ENCODE peak calls at places on chromosomes 12 and 14, in eight cellular contexts. H is GM03348, V is cardiac muscle cell, Z is Calu3, X is lower leg skin, B is ACHN, J is GM04504, T is tibial artery. G is an unnamed sample.

GRCh38 chr14:53896773-53897172 is 59.9 kb downstream of the BMP4 start:
- DNase-seq in H (no peak), V (no peak), Z (no peak), X (no peak), B (no peak), J (no peak), T (no peak), G (no peak)

GRCh38 chr12:54475542-54475941 is 2.1 kb upstream of the GTSF1 start:
- DNase-seq in H (peak), V (no peak), Z (no peak), X (no peak), B (no peak), J (peak), T (no peak), G (no peak)

GRCh38 chr14:100654814-100655795 is 67.9 kb upstream of the BEGAIN start:
- DNase-seq in H (no peak), V (peak), Z (peak), X (no peak), B (peak), J (no peak), T (no peak), G (no peak)

GRCh38 chr12:82015623-82016347 is 256.6 kb upstream of the PPFIA2 start:
- DNase-seq in H (no peak), V (no peak), Z (peak), X (no peak), B (peak), J (no peak), T (no peak), G (no peak)

GRCh38 chr12:113862570-113863454 is 103.3 kb downstream of the RBM19 start:
- DNase-seq in H (no peak), V (no peak), Z (no peak), X (no peak), B (no peak), J (peak), T (no peak), G (no peak)

GRCh38 chr14:90815817-90816662 is at the start of gene TTC7B:
- DNase-seq in H (peak), V (peak), Z (peak), X (no peak), B (peak), J (no peak), T (no peak), G (no peak)

GRCh38 chr14:72824051-72824450 is 69.8 kb downstream of the DPF3 start:
- DNase-seq in H (peak), V (no peak), Z (no peak), X (no peak), B (no peak), J (no peak), T (no peak), G (no peak)

GRCh38 chr12:107590369-107591094 is 95.1 kb upstream of the PWP1 start:
- DNase-seq in H (no peak), V (no peak), Z (no peak), X (no peak), B (no peak), J (no peak), T (no peak), G (no peak)

GRCh38 chr14:91392623-91393303 is 24.9 kb downstream of the CCDC88C start:
- DNase-seq in H (no peak), V (no peak), Z (no peak), X (no peak), B (no peak), J (no peak), T (no peak), G (no peak)

GRCh38 chr14:58488550-58488949 is 61.0 kb downstream of the KIAA0586 start:
- DNase-seq in H (peak), V (no peak), Z (no peak), X (no peak), B (peak), J (peak), T (no peak), G (no peak)

GRCh38 chr12:47024463-47024862 is 55.0 kb upstream of the PCED1B start:
- DNase-seq in H (peak), V (no peak), Z (no peak), X (no peak), B (no peak), J (no peak), T (no peak), G (no peak)

GRCh38 chr14:71266994-71267636 is 359.9 kb downstream of the PCNX1 start:
- DNase-seq in H (no peak), V (no peak), Z (no peak), X (no peak), B (no peak), J (no peak), T (no peak), G (no peak)

GRCh38 chr12:30646821-30647220 is 48.8 kb downstream of the IPO8 start:
- DNase-seq in H (peak), V (no peak), Z (no peak), X (no peak), B (no peak), J (no peak), T (no peak), G (no peak)

GRCh38 chr12:12717586-12718381 is 616 bp downstream of the CDKN1B start:
- DNase-seq in H (no peak), V (no peak), Z (no peak), X (peak), B (peak), J (no peak), T (peak), G (no peak)

GRCh38 chr12:86117711-86118110 is 138.5 kb downstream of the MGAT4C start:
- DNase-seq in H (no peak), V (no peak), Z (no peak), X (no peak), B (no peak), J (no peak), T (no peak), G (no peak)

GRCh38 chr12:31589582-31589895 is 1.4 kb downstream of the DENND5B start:
- DNase-seq in H (peak), V (peak), Z (no peak), X (no peak), B (no peak), J (no peak), T (no peak), G (no peak)

GRCh38 chr12:54759751-54760150 is 94.6 kb upstream of the MUCL1 start:
- DNase-seq in H (peak), V (peak), Z (peak), X (no peak), B (peak), J (peak), T (no peak), G (no peak)

GRCh38 chr12:125330645-125331341 is 265.6 kb downstream of the AACS start:
- DNase-seq in H (peak), V (peak), Z (peak), X (peak), B (peak), J (no peak), T (no peak), G (peak)

GRCh38 chr12:69908208-69908607 is 83.2 kb downstream of the MYRFL start:
- DNase-seq in H (no peak), V (no peak), Z (no peak), X (no peak), B (no peak), J (no peak), T (no peak), G (no peak)

GRCh38 chr14:99264691-99265090 is 7.3 kb downstream of the BCL11B start:
- DNase-seq in H (no peak), V (no peak), Z (no peak), X (peak), B (no peak), J (no peak), T (peak), G (no peak)

GRCh38 chr14:68585690-68586089 is 207.2 kb downstream of the ZFP36L1 start:
- DNase-seq in H (peak), V (no peak), Z (no peak), X (no peak), B (no peak), J (peak), T (no peak), G (no peak)

GRCh38 chr12:80509781-80510556 is 65.9 kb downstream of the PTPRQ start:
- DNase-seq in H (peak), V (no peak), Z (no peak), X (no peak), B (no peak), J (peak), T (no peak), G (no peak)

GRCh38 chr12:131112016-131112415 is 158.3 kb downstream of the ADGRD1 start:
- DNase-seq in H (peak), V (no peak), Z (no peak), X (no peak), B (no peak), J (no peak), T (no peak), G (no peak)

GRCh38 chr12:17992002-17992656 is 97.9 kb downstream of the RERGL start:
- DNase-seq in H (peak), V (peak), Z (peak), X (no peak), B (peak), J (peak), T (no peak), G (no peak)

GRCh38 chr14:105096206-105096875 is 31.1 kb upstream of the GPR132 start:
- DNase-seq in H (no peak), V (no peak), Z (no peak), X (no peak), B (no peak), J (no peak), T (peak), G (no peak)